ENCODE peak calls at places on chromosomes 2 and 18, in seven cellular contexts. Y is CD8-positive, alpha-beta T cell; L is astrocyte; P is AG09309; Z is psoas muscle; U is BJ; A is suprapubic skin. W is an unnamed sample.

GRCh38 chr2:127083819-127084503 is 23.0 kb downstream of the BIN1 start:
- DNase-seq in P (peak), A (peak), U (peak), Z (peak), L (peak), Y (no peak), W (peak)

GRCh38 chr2:182716665-182716990 is 571 bp downstream of the DNAJC10 start:
- DNase-seq in Z (no peak), L (no peak), P (no peak), Y (no peak), U (no peak), A (no peak), W (no peak)

GRCh38 chr2:143083636-143084035 is 45.6 kb upstream of the ARHGAP15 start:
- DNase-seq in U (peak), L (peak), A (no peak), Y (no peak), P (peak), Z (no peak), W (peak)

GRCh38 chr2:48531141-48531648 is 1.2 kb downstream of the STON1 start:
- DNase-seq in U (peak), L (peak), A (no peak), P (peak), Y (no peak), Z (no peak), W (peak)

GRCh38 chr2:2123259-2123658 is 207.8 kb downstream of the MYT1L start:
- DNase-seq in L (no peak), P (no peak), Z (no peak), A (no peak), Y (no peak), U (no peak), W (no peak)

GRCh38 chr18:48490641-48491040 is 48.2 kb upstream of the CTIF start:
- DNase-seq in L (peak), Y (no peak), Z (no peak), U (no peak), A (no peak), P (no peak), W (peak)

GRCh38 chr2:121648611-121649401 is 456 bp downstream of the CLASP1 start:
- DNase-seq in U (no peak), Z (peak), P (no peak), A (peak), L (peak), Y (peak), W (peak)

GRCh38 chr2:81077396-81077795 is 772.8 kb upstream of the LRRTM1 start:
- DNase-seq in Z (no peak), A (no peak), U (no peak), P (no peak), L (no peak), Y (no peak), W (no peak)

GRCh38 chr18:46832856-46833255 is 76.0 kb upstream of the ST8SIA5 start:
- DNase-seq in L (no peak), P (no peak), Z (no peak), Y (no peak), U (no peak), A (no peak), W (no peak)

GRCh38 chr2:112542974-112543760 is 902 bp downstream of the POLR1B start:
- DNase-seq in U (no peak), Y (no peak), P (no peak), L (peak), Z (no peak), A (no peak), W (no peak)

GRCh38 chr2:149290662-149291061 is 39.7 kb upstream of the LYPD6 start:
- DNase-seq in U (no peak), L (no peak), P (no peak), Y (no peak), Z (no peak), A (no peak), W (no peak)

GRCh38 chr2:32284321-32284720 is 6.6 kb downstream of the YIPF4 start:
- DNase-seq in P (no peak), Y (no peak), Z (no peak), U (no peak), L (peak), A (no peak), W (no peak)

GRCh38 chr2:45860136-45861106 is 208.9 kb downstream of the PRKCE start:
- DNase-seq in Z (peak), L (peak), U (no peak), A (peak), P (no peak), Y (no peak), W (peak)

GRCh38 chr2:138708682-138709241 is 71.4 kb downstream of the NXPH2 start:
- DNase-seq in Z (no peak), Y (no peak), U (no peak), P (no peak), L (peak), A (no peak), W (peak)

GRCh38 chr2:218860950-218861381 is 1.4 kb downstream of the WNT6 start:
- DNase-seq in U (no peak), L (peak), P (no peak), Z (peak), Y (no peak), A (peak), W (peak)

GRCh38 chr2:150168596-150168995 is 318.9 kb downstream of the RND3 start:
- DNase-seq in L (no peak), U (no peak), Z (no peak), Y (no peak), A (no peak), P (no peak), W (peak)

GRCh38 chr18:73891572-73892421 is 255.8 kb downstream of the FBXO15 start:
- DNase-seq in U (no peak), Z (no peak), A (no peak), P (no peak), Y (no peak), L (no peak), W (no peak)

GRCh38 chr18:76425299-76426101 is 69.5 kb downstream of the ZNF516 start:
- DNase-seq in L (peak), U (no peak), P (no peak), A (no peak), Y (no peak), Z (no peak), W (peak)

GRCh38 chr2:232419245-232420072 is 12.8 kb downstream of the ALPG start:
- DNase-seq in Z (no peak), Y (no peak), U (no peak), A (peak), L (no peak), P (no peak), W (no peak)

GRCh38 chr2:232420463-232421188 is 14.0 kb downstream of the ALPG start:
- DNase-seq in Y (no peak), Z (no peak), P (no peak), L (peak), U (no peak), A (peak), W (peak)

GRCh38 chr2:232421189-232421785 is 14.6 kb downstream of the ALPG start:
- DNase-seq in Z (no peak), Y (no peak), P (no peak), L (no peak), U (no peak), A (peak), W (no peak)

GRCh38 chr2:232418466-232419244 is 12.0 kb downstream of the ALPG start:
- DNase-seq in U (no peak), A (peak), Z (no peak), P (no peak), Y (no peak), L (peak), W (no peak)

DNA sequence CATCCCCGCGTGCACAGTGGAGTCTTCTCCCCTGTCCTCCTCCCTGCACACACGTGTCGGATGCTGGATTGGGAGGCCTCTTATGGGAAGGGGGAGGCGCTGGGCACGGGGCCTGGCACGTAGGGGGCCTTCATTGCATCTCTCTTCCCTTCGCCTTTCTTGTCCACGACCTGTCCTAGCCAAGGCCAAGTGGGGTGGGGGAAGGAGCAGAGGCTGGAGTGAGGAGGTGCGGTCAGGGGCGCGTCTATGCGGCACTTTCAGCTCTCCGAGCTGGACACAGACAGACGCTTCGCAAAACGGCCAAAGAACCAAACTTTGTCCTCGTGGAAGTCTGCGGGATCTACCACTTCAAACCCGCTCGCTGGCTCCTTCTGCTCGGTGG is 13.4 kb downstream of the ALPG start:
- DNase-seq in L (no peak), Z (no peak), A (no peak), P (no peak), U (no peak), Y (no peak), W (no peak)
- H3K4me3 ChIP-seq in L (no peak), Z (no peak), A (peak), P (no peak), U (no peak), Y (no peak), W (no peak)

DNA sequence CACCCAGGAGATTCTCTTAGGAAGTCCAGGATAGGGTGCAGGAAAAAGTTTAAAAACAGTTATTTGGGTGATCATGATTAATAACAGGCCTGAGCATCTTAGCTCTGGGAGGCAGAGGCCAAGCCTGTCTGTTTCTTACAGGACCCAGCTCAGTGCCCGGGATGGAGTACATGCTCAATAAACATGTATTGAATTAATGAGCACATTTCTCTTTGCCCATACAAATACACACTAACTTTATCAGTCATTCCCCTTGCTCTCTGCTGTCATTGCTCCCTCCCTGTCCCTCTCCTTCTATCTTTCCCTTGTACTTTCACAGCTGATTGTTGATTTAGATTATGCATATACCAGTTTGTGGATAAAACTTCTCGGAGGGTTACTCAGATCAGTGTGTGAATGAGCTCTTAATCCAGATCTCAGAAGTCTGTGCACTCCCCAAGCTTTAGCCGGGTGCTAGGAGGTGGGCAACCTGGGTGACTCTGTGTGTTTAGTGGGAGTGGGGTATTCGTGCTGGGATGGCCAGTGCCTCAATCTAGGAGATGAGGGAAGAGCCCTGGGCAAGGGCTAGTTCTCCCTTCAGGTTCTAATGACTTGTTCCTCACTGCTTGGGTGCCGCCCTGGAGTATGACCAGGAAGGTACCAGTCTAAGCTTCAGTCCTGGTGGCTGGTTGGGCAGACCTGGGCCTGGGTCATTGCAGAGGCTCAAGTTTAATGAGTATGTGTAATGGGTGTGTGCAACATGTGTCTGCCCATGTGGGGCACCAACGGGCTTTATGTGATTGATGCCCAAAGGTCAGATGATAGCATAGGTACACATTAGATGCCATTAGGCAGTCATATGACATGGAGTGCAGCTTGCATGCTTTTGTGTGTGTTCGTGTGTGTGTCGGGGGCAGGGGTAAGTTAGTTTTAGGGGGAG is 10.6 kb downstream of the EMX1 start:
- DNase-seq in Y (no peak), P (no peak), A (no peak), U (no peak), L (no peak), Z (peak), W (no peak)
- H3K4me3 ChIP-seq in Y (no peak), P (no peak), A (no peak), U (no peak), L (no peak), Z (no peak), W (no peak)

GRCh38 chr2:130358420-130359350 is 2.8 kb downstream of the PTPN18 start:
- DNase-seq in L (no peak), Y (no peak), Z (no peak), A (no peak), P (no peak), U (no peak), W (no peak)
- H3K4me3 ChIP-seq in L (no peak), Y (no peak), Z (no peak), A (no peak), P (no peak), U (no peak), W (no peak)

DNA sequence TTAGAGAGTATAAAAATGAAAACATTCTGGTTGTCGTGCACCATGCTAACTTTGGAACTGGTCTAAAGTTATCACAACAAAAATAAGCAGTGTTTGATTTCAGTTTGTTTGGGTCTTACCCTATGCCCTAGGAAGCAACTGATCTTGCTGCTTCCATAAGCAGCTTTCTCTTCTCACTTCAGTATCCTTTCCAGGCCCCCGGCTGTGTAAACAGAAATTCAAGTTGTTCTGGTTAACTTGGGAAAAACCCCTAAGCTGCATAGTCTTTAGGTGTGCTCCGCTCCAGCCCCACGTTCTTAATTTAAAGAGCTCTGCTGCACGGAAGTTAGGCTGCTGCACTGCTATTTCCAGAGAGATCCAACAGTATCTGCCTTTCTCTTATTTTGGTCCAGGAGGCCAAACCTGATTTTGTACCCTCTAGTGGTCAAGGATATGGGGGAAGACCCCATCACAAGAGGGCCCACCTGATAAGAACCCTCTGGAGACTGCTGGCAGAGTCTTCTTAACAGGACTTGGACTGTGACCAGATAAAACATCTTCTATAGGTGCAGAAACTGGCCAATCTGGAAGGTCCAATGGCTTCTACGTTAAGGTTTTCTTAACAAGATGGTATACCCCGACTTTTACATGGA is 69.1 kb downstream of the FEZ2 start:
- DNase-seq in U (no peak), A (no peak), L (no peak), Z (no peak), Y (no peak), P (no peak), W (no peak)
- H3K4me3 ChIP-seq in U (no peak), A (no peak), L (no peak), Z (no peak), Y (no peak), P (no peak), W (no peak)

GRCh38 chr2:241859436-241860183 is 916 bp upstream of the PDCD1 start:
- DNase-seq in A (peak), L (no peak), Z (peak), P (no peak), U (no peak), Y (no peak), W (peak)
- H3K4me3 ChIP-seq in A (peak), L (no peak), Z (peak), P (peak), U (no peak), Y (peak), W (peak)

GRCh38 chr2:55761526-55761925 is 67.9 kb upstream of the PNPT1 start:
- DNase-seq in A (no peak), U (peak), L (peak), P (peak), Y (no peak), Z (no peak), W (peak)
- H3K4me3 ChIP-seq in A (no peak), U (no peak), L (no peak), P (no peak), Y (no peak), Z (no peak), W (no peak)

DNA sequence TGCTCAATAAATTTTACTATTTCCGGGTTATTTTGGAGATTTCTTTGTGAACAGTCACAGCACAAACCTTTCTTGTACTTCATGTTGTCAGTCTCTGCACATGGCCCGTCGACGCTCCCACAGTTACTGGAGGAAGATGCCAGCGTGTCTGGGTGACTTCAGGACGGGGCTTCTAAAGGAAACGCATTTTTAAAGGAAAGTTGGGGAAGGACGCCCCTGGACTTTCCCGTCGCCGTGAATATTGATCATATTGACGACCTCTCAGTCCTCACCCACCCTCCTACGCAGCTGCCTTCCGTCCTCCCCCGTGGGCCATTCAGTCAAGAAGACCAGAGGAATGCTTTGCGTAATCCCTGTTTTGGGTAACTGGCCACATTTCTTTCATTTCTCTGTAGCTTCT is 71.1 kb upstream of the SNTG2 start:
- DNase-seq in P (no peak), U (no peak), Y (no peak), A (peak), Z (no peak), L (no peak), W (no peak)
- H3K4me3 ChIP-seq in P (no peak), U (no peak), Y (no peak), A (no peak), Z (no peak), L (no peak), W (no peak)

DNA sequence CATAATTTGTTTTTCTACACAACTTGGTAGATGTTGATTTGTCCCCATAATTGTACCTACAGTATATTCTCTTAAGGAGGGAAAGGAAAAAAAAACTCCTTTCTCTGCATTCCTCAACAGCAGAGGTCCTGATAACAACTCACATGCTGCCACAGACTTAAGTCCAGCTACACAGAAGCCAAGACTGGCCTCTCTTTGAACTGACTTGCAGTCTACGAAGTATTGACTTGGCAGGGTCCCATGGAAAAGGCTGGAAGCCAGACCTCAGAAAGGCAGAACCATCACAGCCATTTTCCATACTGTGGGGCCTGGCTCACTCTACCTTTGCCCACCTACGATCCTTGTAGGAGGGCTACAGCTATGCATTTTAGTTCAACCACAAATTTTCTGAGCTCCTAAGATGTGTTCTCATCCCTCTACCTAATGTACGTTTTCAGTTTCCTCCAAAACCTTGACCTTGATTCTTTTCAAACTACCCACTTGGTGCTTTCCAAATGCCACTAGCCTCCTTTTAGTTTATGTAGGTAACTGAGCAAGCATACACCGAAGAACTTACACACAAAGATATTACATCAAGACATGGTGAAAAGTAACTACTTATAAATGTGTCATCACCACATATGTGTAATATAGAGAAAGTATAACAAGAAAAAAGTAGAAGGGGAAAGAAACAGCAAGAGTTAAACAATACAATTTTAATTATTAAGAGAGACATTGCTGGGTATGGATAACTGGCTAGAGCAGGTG is 12.2 kb downstream of the LONRF2 start:
- DNase-seq in U (no peak), Z (no peak), Y (no peak), A (no peak), L (peak), P (no peak), W (no peak)
- H3K4me3 ChIP-seq in U (no peak), Z (no peak), Y (no peak), A (no peak), L (no peak), P (no peak), W (no peak)

DNA sequence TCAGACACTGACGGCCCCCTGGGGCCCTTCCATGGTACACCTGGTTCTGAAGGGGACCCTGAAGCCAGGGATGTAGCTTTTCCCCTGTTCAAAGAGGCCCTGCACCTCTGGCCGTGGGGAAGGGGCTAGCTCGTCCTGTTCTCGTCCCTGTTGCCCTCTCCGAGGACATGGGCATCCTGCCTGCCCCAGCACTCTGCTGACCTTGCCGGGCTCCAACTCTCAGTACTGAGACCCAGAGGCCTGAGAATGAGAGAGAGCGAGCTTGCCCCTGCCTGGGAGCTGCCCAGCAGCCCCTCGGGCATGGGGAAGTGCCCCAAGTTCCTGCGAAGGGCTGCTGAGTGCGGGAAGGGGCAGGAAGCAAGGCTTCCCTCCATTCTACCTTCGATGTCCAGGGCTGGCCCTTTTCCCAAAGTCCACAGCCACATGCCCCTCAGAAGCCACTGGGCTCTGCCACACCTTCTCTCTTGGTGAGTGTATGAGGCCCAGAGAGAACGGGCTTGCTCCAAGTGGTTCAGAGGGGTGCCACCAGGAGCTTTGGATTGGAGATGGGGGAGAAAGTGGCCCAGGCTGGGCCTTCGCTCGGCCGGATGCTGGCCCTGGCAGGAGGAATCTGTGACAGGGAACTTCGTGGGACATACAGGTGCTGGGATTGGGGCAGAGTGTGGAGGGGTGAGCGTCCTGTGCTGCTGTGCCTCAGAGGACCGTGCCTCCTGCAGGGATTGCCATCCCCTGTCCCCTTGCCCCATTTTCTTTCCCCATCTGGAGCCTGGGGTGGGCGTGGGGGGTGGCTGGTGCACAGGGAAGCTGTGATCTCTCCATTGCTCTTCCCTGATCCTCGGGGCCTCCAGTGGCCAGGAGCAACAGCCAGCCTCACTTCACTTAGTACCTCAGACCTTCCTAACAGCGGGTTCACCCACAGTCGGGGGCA is 50.8 kb downstream of the KCNIP3 start:
- DNase-seq in P (no peak), Z (peak), U (no peak), Y (no peak), A (peak), L (no peak), W (no peak)
- H3K4me3 ChIP-seq in P (no peak), Z (no peak), U (no peak), Y (no peak), A (peak), L (no peak), W (peak)

W was measured in foreskin fibroblast.